ENCODE peak calls at places on chromosome 5, in four cellular contexts. R is tibial nerve, M is RWPE1, Z is mammary epithelial cell. W is an unnamed sample.
A peak's percentile ranks its signal among the peaks of the same experiment; 100 is the strongest.

GRCh38 chr5:172816887-172817418 is 17.1 kb upstream of the ERGIC1 start:
- DNase-seq in R (peak; percentile 9), M (peak; percentile 95), Z (peak; percentile 86), W (no peak)

GRCh38 chr5:57441557-57441956 is 41.1 kb downstream of the ACTBL2 start:
- DNase-seq in R (no peak), M (peak; percentile 75), Z (peak; percentile 76), W (no peak)

GRCh38 chr5:36162810-36163486 is 11.0 kb downstream of the SKP2 start:
- DNase-seq in R (no peak), M (no peak), Z (no peak), W (no peak)

GRCh38 chr5:109167586-109167985 is 242.2 kb downstream of the PJA2 start:
- DNase-seq in R (no peak), M (no peak), Z (no peak), W (no peak)

GRCh38 chr5:72280655-72281069 is 39.4 kb downstream of the MRPS27 start:
- DNase-seq in R (no peak), M (peak; percentile 38), Z (peak; percentile 15), W (no peak)

GRCh38 chr5:128613757-128614156 is 75.7 kb upstream of the FBN2 start:
- DNase-seq in R (no peak), M (no peak), Z (no peak), W (no peak)

GRCh38 chr5:135398160-135398854 is 724 bp downstream of the MACROH2A1 start:
- DNase-seq in R (no peak), M (peak; percentile 48), Z (peak; percentile 34), W (no peak)

GRCh38 chr5:76099286-76099702 is 16.1 kb downstream of the SV2C start:
- DNase-seq in R (no peak), M (no peak), Z (no peak), W (no peak)

GRCh38 chr5:154206291-154206690 is 15.8 kb downstream of the GALNT10 start:
- DNase-seq in R (no peak), M (no peak), Z (no peak), W (no peak)

GRCh38 chr5:94884294-94884693 is 265.8 kb downstream of the SLF1 start:
- DNase-seq in R (peak; percentile 28), M (no peak), Z (no peak), W (no peak)

GRCh38 chr5:122665087-122665486 is 109.8 kb upstream of the SNX2 start:
- DNase-seq in R (no peak), M (no peak), Z (no peak), W (no peak)

GRCh38 chr5:80668016-80668969 is 13.5 kb upstream of the DHFR start:
- DNase-seq in R (no peak), M (no peak), Z (no peak), W (no peak)

GRCh38 chr5:179137001-179137642 is 76.9 kb downstream of the ZNF354C start:
- DNase-seq in R (no peak), M (no peak), Z (no peak), W (no peak)

GRCh38 chr5:136424835-136425694 is 59.7 kb upstream of the TRPC7 start:
- DNase-seq in R (peak; percentile 30), M (peak; percentile 64), Z (peak; percentile 31), W (no peak)

GRCh38 chr5:72077390-72077789 is 29.9 kb upstream of the MAP1B start:
- DNase-seq in R (no peak), M (no peak), Z (no peak), W (no peak)

GRCh38 chr5:80959768-80960442 is at the start of gene RASGRF2:
- DNase-seq in R (no peak), M (peak; percentile 64), Z (no peak), W (no peak)

GRCh38 chr5:116071211-116071610 is 13.6 kb upstream of the COMMD10 start:
- DNase-seq in R (no peak), M (no peak), Z (no peak), W (no peak)
- TF ChIP-seq CTCF in R (no peak), M (no peak), Z (no peak), W (no peak)

GRCh38 chr5:83085106-83085505 is 7.8 kb downstream of the XRCC4 start:
- DNase-seq in R (no peak), M (no peak), Z (no peak), W (no peak)

GRCh38 chr5:83084336-83084735 is 7.0 kb downstream of the XRCC4 start:
- DNase-seq in R (no peak), M (no peak), Z (no peak), W (no peak)

GRCh38 chr5:83093692-83094091 is 16.3 kb downstream of the XRCC4 start:
- DNase-seq in R (no peak), M (no peak), Z (no peak), W (no peak)

GRCh38 chr5:83095163-83095972 is 18.0 kb downstream of the XRCC4 start:
- DNase-seq in R (no peak), M (no peak), Z (no peak), W (no peak)

GRCh38 chr5:83090169-83090568 is 12.8 kb downstream of the XRCC4 start:
- DNase-seq in R (no peak), M (no peak), Z (no peak), W (no peak)
- TF ChIP-seq CTCF in R (no peak), M (no peak), Z (no peak), W (no peak)

GRCh38 chr5:320524-321232 is 836 bp upstream of the AHRR start:
- DNase-seq in R (no peak), M (no peak), Z (no peak), W (no peak)
- TF ChIP-seq CTCF in R (no peak), M (no peak), Z (no peak), W (no peak)

GRCh38 chr5:175617447-175617846 is 40.4 kb upstream of the HRH2 start:
- DNase-seq in R (no peak), M (no peak), Z (no peak), W (no peak)
- TF ChIP-seq CTCF in R (no peak), M (no peak), Z (no peak), W (peak; percentile 41)

GRCh38 chr5:66170196-66170919 is 26.3 kb downstream of the SREK1 start:
- DNase-seq in R (no peak), M (no peak), Z (no peak), W (no peak)

GRCh38 chr5:66174338-66174737 is 30.2 kb downstream of the SREK1 start:
- DNase-seq in R (no peak), M (no peak), Z (no peak), W (no peak)

GRCh38 chr5:66169534-66169933 is 25.4 kb downstream of the SREK1 start:
- DNase-seq in R (no peak), M (no peak), Z (no peak), W (no peak)

GRCh38 chr5:66168226-66168625 is 24.1 kb downstream of the SREK1 start:
- DNase-seq in R (no peak), M (no peak), Z (no peak), W (no peak)

GRCh38 chr5:66171349-66172344 is 27.5 kb downstream of the SREK1 start:
- DNase-seq in R (no peak), M (peak; percentile 51), Z (peak; percentile 43), W (no peak)
- TF ChIP-seq CTCF in R (peak; percentile 43), M (peak; percentile 77), Z (peak; percentile 43), W (peak; percentile 73)

GRCh38 chr5:159531554-159532105 is 201.3 kb upstream of the IL12B start:
- DNase-seq in R (no peak), M (no peak), Z (no peak), W (no peak)
- TF ChIP-seq CTCF in R (no peak), M (peak; percentile 12), Z (peak; percentile 10), W (no peak)

GRCh38 chr5:96175090-96175489 is 213.4 kb upstream of the ELL2 start:
- DNase-seq in R (no peak), M (peak; percentile 44), Z (peak; percentile 20), W (no peak)
- TF ChIP-seq CTCF in R (no peak), M (peak; percentile 9), Z (peak; percentile 41), W (peak; percentile 64)